ENCODE peak calls at places on chromosomes 1 and 21, in five cellular contexts. L is HCT116, J is breast epithelium, Q is lung, T is lower lobe of right lung. Y is an unnamed sample.

GRCh38 chr1:154982897-154983648 is at the start of gene FLAD1:
- DNase-seq in L (peak), Q (peak), J (peak), T (peak), Y (peak)

GRCh38 chr1:230753586-230754251 is 6.5 kb downstream of the CAPN9 start:
- DNase-seq in J (no peak), L (peak), T (no peak), Q (no peak), Y (no peak)

GRCh38 chr1:174217787-174218574 is 58.7 kb downstream of the RABGAP1L start:
- DNase-seq in Q (no peak), L (peak), J (no peak), T (no peak), Y (no peak)

GRCh38 chr1:113981962-113982931 is 3.0 kb downstream of the OLFML3 start:
- DNase-seq in T (no peak), J (peak), L (no peak), Q (peak), Y (no peak)

GRCh38 chr1:156359973-156360372 is 9.0 kb upstream of the RHBG start:
- DNase-seq in T (no peak), L (no peak), Q (no peak), J (no peak), Y (no peak)

GRCh38 chr1:166907763-166908162 is 31.7 kb upstream of the TADA1 start:
- DNase-seq in Q (no peak), J (no peak), L (no peak), T (no peak), Y (no peak)

GRCh38 chr21:41169701-41170100 is 1.7 kb downstream of the BACE2 start:
- DNase-seq in Q (no peak), T (no peak), L (no peak), J (no peak), Y (no peak)

GRCh38 chr21:35503646-35504045 is 454.5 kb upstream of the RUNX1 start:
- DNase-seq in Q (no peak), T (no peak), L (no peak), J (no peak), Y (no peak)

GRCh38 chr1:32622806-32623694 is 27.3 kb downstream of the ZBTB8OS start:
- DNase-seq in J (no peak), T (no peak), Q (no peak), L (no peak), Y (no peak)

DNA sequence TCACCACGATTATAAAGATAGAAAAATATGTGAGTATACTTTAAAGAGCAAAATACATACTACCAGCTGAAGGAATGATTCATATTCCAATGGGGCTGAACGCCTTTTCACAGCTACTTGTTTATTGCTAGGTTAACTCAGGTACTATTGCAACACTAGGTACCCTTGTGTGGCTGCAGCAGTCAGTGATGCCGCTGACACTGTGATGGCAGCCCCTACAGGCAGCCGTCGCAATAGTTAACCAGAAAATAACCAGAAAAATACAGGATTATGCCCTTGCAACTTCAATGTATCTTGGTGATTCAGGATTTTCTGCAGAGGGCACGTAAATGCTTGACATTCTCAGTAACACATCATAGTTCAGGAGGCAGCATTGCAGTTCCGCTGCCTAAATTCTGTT is 1.6 kb upstream of the MARK1 start:
- DNase-seq in L (no peak), T (no peak), Q (no peak), J (no peak), Y (no peak)
- TF ChIP-seq CTCF in L (no peak), T (no peak), Q (no peak), J (no peak), Y (peak)

DNA sequence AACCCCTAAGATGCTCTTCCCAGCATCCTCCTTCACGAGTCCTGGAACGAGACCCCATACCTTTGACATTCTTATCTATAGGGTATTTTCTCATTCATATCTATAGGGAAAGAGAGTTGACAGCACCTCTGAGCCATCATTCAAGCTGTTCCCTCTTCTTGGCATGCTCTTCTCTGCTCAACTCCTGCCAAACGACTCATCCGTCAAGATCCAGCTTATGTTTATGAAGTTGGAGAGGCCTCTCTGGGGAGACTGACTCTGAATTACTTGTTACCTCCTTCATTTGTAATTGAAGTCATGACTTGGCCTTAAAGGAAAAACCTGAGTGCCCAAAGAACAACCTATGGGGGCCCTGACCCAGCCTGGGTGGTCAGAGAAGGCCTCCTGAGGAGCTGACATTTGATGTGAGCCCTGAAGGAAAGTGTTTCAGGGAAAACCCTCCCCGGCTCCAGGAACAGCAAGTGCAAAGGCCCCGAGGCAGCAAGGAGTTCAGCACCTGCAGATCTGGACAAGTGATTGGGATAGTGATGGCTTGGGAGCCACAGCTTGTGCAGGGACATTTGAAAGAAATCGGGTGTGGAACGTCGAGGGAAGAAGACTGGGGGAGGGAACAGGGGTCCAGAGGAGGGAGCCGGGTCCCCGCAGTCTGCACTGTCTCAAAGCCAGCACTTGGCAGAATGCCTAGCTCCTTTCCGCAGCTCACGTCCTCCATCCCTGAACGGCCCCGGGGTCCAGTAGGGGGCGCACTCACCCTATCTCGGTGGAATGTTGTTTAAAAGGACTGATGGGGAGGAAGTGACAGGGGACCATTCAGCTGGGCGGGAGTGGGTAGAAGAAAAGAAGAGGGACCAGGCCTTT is 14.0 kb upstream of the CDA start:
- DNase-seq in J (peak), L (peak), Q (peak), T (peak), Y (no peak)
- TF ChIP-seq CTCF in J (peak), L (peak), Q (peak), T (peak), Y (peak)

GRCh38 chr1:13465515-13465914 is 48.3 kb downstream of the LRRC38 start:
- DNase-seq in Q (no peak), T (no peak), J (no peak), L (no peak), Y (no peak)

DNA sequence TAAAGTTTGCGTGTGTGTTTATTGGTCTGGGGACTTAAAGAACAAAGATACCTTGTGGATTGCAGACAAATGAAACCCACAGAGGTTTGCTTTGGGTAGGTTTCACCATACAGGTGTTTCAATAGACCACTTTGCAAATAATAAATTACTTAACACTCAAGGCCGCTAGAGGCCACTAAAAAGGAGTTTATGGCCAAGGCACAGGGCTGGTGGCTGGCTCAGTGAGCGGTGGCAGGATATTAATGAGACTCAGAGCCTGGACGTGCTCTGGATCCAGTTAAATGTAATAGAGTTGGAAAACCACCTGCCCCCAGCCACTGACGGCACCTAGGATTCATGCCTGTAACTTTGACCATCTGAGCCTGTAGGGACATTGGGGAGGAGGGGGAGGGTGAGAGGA is 44.5 kb downstream of the LRRC38 start:
- DNase-seq in Q (no peak), L (no peak), J (no peak), T (no peak), Y (no peak)
- TF ChIP-seq CTCF in Q (no peak), L (peak), J (peak), T (no peak), Y (peak)

DNA sequence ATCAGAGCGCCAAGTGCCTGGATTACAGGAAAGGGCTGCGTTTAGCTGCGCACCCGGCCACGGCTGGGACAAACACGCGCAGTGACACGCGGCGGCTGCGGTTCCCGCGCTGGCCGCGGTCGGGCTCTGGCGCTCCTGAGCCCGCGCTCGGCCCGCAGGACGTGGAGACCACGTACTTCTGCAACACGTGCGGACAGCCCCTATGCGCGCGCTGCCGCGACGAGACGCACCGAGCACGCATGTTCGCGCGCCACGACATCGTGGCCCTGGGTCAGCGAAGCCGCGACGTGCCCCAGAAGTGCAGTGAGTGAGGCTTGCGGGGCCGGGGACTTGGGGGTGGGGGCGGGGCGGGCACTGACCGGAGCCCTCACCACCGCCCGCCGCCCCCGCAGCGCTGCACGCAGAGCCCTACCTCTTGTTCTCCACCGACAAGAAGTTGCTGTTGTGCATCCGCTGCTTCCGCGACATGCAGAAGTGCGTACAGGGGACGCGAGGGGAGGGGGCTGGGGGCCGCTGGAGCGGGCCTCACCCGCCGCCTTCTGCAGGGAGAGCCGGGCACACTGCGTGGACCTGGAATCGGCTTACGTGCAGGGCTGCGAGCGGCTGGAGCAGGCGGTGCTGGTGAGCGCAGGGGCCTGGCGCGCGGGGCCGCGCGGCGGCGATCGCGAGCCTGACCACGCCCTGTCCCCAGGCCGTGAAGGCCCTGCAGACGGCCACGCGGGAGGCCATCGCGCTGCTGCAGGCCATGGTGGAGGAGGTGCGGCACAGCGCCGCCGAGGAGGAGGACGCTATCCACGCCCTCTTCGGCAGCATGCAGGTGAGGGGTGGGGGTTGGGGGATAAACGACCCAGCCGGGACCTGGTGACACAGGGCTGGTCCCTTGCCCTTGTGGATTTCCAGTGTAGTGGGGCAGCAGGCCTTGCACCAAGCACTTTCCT is 3.1 kb downstream of the RNF207 start:
- DNase-seq in Q (no peak), L (no peak), T (peak), J (no peak), Y (no peak)
- TF ChIP-seq CTCF in Q (peak), L (no peak), T (peak), J (peak), Y (peak)

Y was measured in keratinocyte.